ENCODE peak calls at places on chromosomes 11 and 22, in six cellular contexts. R is ovary, G is right lobe of liver, T is hepatocyte, Y is dorsolateral prefrontal cortex, J is HL-60. M is an unnamed sample.

GRCh38 chr11:128324051-128324481 is 263.3 kb downstream of the ETS1 start:
- DNase-seq in J (no peak), G (no peak), Y (no peak), R (no peak), T (no peak), M (no peak)

GRCh38 chr22:47484960-47485571 is 722.6 kb downstream of the TBC1D22A start:
- DNase-seq in G (no peak), J (no peak), Y (no peak), R (no peak), T (no peak), M (no peak)

GRCh38 chr11:74680703-74681531 is 50.3 kb downstream of the CHRDL2 start:
- DNase-seq in J (no peak), T (no peak), G (no peak), Y (no peak), R (peak), M (no peak)

GRCh38 chr11:11083441-11083840 is 225.6 kb upstream of the ZBED5 start:
- DNase-seq in J (no peak), R (no peak), T (no peak), Y (no peak), G (no peak), M (no peak)

GRCh38 chr11:19519912-19520641 is 192.6 kb upstream of the NAV2 start:
- DNase-seq in T (peak), R (peak), J (no peak), Y (no peak), G (no peak), M (no peak)

GRCh38 chr11:11253487-11253886 is 99.6 kb downstream of the CSNK2A3 start:
- DNase-seq in T (no peak), R (no peak), J (no peak), Y (no peak), G (no peak), M (no peak)

GRCh38 chr11:46642627-46643335 is 25.4 kb downstream of the ATG13 start:
- DNase-seq in J (no peak), G (no peak), T (no peak), Y (no peak), R (no peak), M (no peak)

GRCh38 chr11:122853971-122854446 is 15.7 kb downstream of the CRTAM start:
- DNase-seq in J (peak), T (peak), R (peak), Y (peak), G (no peak), M (peak)

GRCh38 chr22:29524440-29525191 is 28.9 kb downstream of the THOC5 start:
- DNase-seq in J (peak), G (no peak), T (peak), Y (no peak), R (peak), M (peak)

GRCh38 chr22:19797086-19797485 is 36.5 kb downstream of the TBX1 start:
- DNase-seq in T (no peak), Y (no peak), J (no peak), R (no peak), G (peak), M (no peak)

GRCh38 chr11:3905080-3905953 is 49.9 kb downstream of the STIM1 start:
- DNase-seq in G (no peak), J (peak), T (peak), R (no peak), Y (no peak), M (peak)

GRCh38 chr11:61728940-61729219 is 23.6 kb upstream of the MYRF start:
- DNase-seq in R (no peak), G (no peak), T (no peak), J (no peak), Y (no peak), M (peak)

GRCh38 chr22:45450931-45451651 is 37.6 kb downstream of the RIBC2 start:
- DNase-seq in Y (no peak), R (no peak), J (no peak), G (no peak), T (peak), M (peak)

GRCh38 chr22:37228106-37229011 is 15.7 kb downstream of the RAC2 start:
- DNase-seq in T (peak), Y (peak), R (no peak), J (peak), G (no peak), M (no peak)

GRCh38 chr11:12413141-12414055 is 36.0 kb downstream of the PARVA start:
- DNase-seq in R (no peak), G (no peak), Y (no peak), T (no peak), J (no peak), M (no peak)

GRCh38 chr11:46529928-46530574 is 63.8 kb downstream of the AMBRA1 start:
- DNase-seq in G (no peak), J (no peak), R (no peak), T (no peak), Y (no peak), M (no peak)

GRCh38 chr11:19673924-19674390 is 38.7 kb upstream of the NAV2 start:
- DNase-seq in R (peak), J (no peak), G (no peak), Y (peak), T (peak), M (peak)

GRCh38 chr11:103170865-103171264 is 61.6 kb downstream of the DYNC2H1 start:
- DNase-seq in G (no peak), J (no peak), T (no peak), R (no peak), Y (no peak), M (peak)

GRCh38 chr11:79167510-79168188 is 273.2 kb downstream of the TENM4 start:
- DNase-seq in J (no peak), G (no peak), Y (peak), T (no peak), R (no peak), M (no peak)

GRCh38 chr11:12278766-12279671 is 98.4 kb upstream of the PARVA start:
- DNase-seq in R (no peak), Y (no peak), T (peak), J (no peak), G (no peak), M (no peak)

GRCh38 chr11:59556115-59556882 is 45.0 kb downstream of the OR4D9 start:
- DNase-seq in J (peak), G (no peak), Y (peak), R (peak), T (peak), M (peak)

GRCh38 chr11:64767344-64768299 is 7.8 kb upstream of the PYGM start:
- DNase-seq in J (peak), R (peak), T (peak), G (no peak), Y (peak), M (peak)

GRCh38 chr11:123091541-123091940 is 29.6 kb upstream of the HSPA8 start:
- DNase-seq in T (no peak), G (no peak), J (no peak), R (no peak), Y (no peak), M (no peak)

GRCh38 chr11:100719362-100719761 is 32.3 kb downstream of the ARHGAP42 start:
- DNase-seq in G (no peak), J (no peak), R (no peak), Y (no peak), T (peak), M (peak)

GRCh38 chr11:72347691-72348090 is 86.6 kb downstream of the CLPB start:
- DNase-seq in J (peak), G (no peak), T (no peak), Y (no peak), R (no peak), M (no peak)

GRCh38 chr11:58286249-58286648 is 18.2 kb upstream of the OR10W1 start:
- DNase-seq in G (no peak), J (peak), T (peak), Y (no peak), R (no peak), M (peak)

GRCh38 chr22:50301581-50301991 is 5.9 kb downstream of the PLXNB2 start:
- DNase-seq in R (peak), J (no peak), G (no peak), T (peak), Y (no peak), M (peak)

GRCh38 chr11:69750108-69750850 is 24.9 kb downstream of the FGF4 start:
- DNase-seq in J (no peak), G (no peak), Y (no peak), T (no peak), R (no peak), M (no peak)

GRCh38 chr11:96014234-96014633 is 90.3 kb upstream of the MTMR2 start:
- DNase-seq in T (no peak), Y (no peak), J (peak), R (no peak), G (no peak), M (peak)

GRCh38 chr11:33419956-33420355 is 162.8 kb downstream of the HIPK3 start:
- DNase-seq in G (no peak), T (no peak), J (no peak), Y (no peak), R (no peak), M (no peak)

GRCh38 chr11:9943346-9944110 is 279.7 kb downstream of the SWAP70 start:
- DNase-seq in J (no peak), G (no peak), T (no peak), Y (no peak), R (no peak), M (peak)

GRCh38 chr11:69312418-69313399 is 18.8 kb downstream of the MYEOV start:
- DNase-seq in G (no peak), R (no peak), J (no peak), T (no peak), Y (no peak), M (peak)

GRCh38 chr11:107719557-107720304 is 7.9 kb upstream of the SLN start:
- DNase-seq in T (no peak), J (no peak), R (no peak), Y (no peak), G (no peak), M (peak)

GRCh38 chr11:126169291-126169690 is 42.2 kb downstream of the RPUSD4 start:
- DNase-seq in Y (no peak), J (no peak), G (no peak), T (no peak), R (no peak), M (no peak)

GRCh38 chr11:10454902-10455631 is at the start of gene AMPD3:
- DNase-seq in G (no peak), R (peak), T (peak), J (peak), Y (no peak), M (peak)

GRCh38 chr22:46065733-46066454 is 84.4 kb upstream of the PPARA start:
- DNase-seq in R (no peak), G (no peak), J (no peak), T (no peak), Y (no peak), M (peak)

GRCh38 chr11:76233936-76234703 is 27.8 kb upstream of the WNT11 start:
- DNase-seq in J (peak), R (peak), T (peak), Y (peak), G (no peak), M (peak)

GRCh38 chr22:29621761-29622526 is 18.5 kb downstream of the NF2 start:
- DNase-seq in T (peak), G (no peak), J (peak), R (no peak), Y (no peak), M (peak)

GRCh38 chr11:111843659-111844058 is 27.7 kb downstream of the ALG9 start:
- DNase-seq in J (no peak), Y (no peak), T (no peak), R (no peak), G (no peak), M (no peak)
- H3K4me3 ChIP-seq in J (no peak), Y (no peak), T (no peak), R (no peak), G (no peak), M (no peak)

GRCh38 chr22:17095538-17095937 is 10.7 kb downstream of the IL17RA start:
- DNase-seq in G (no peak), Y (no peak), J (no peak), T (no peak), R (no peak), M (peak)
- TF ChIP-seq CTCF in G (no peak), Y (no peak), J (no peak), T (no peak), R (no peak), M (peak)

DNA sequence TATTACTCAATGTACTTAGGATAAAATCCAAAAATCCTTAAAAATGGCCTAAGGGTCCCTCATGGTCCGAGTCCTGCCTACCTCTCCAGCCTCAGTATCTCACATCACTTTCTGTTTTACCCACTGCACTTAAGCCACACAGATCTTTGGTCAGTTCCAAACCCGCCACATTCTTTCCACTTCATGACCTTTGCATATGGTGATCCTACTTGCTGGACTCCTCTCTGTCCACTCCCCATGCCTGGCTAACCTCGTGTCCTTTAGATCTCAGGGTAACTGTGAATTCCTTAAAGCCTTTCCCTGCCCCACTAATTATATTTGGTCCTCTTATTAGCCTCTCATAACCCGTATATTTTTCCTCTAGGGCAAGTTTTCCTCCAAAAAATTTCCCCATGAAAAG is 1.2 kb downstream of the NUP160 start:
- DNase-seq in G (no peak), R (no peak), J (no peak), T (no peak), Y (no peak), M (no peak)
- H3K4me3 ChIP-seq in G (no peak), R (no peak), J (peak), T (peak), Y (peak), M (no peak)

GRCh38 chr11:405323-405975 is 9.3 kb downstream of the SIGIRR start:
- DNase-seq in R (peak), Y (no peak), J (no peak), G (peak), T (no peak), M (peak)
- TF ChIP-seq CTCF in R (no peak), Y (no peak), J (no peak), G (peak), T (no peak), M (no peak)

DNA sequence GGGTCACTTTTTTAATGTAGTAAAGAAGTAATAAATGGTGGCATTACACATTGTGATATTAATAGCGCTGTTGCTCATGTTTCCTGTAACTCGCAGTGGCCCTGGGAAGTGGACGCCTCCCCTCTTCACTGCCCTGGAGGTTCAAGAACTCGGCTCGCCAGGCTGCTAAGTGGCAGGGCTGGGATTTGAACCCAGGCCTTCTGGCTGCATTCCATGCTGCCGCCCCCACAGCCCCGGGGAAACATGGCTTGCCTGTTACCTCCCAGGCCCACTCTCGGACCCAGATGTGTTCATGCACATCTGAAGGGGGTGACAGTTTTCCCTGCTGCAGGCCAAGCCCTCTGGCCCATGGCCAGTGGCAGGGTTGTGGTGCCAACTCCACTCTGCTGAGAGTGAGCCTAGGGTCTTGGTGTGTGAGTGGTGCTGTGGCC is 25.0 kb upstream of the MGAT3 start:
- DNase-seq in T (peak), Y (no peak), J (no peak), G (peak), R (no peak), M (peak)
- H3K4me3 ChIP-seq in T (no peak), Y (no peak), J (no peak), G (no peak), R (no peak), M (no peak)

GRCh38 chr11:124807201-124807600 is 7.0 kb upstream of the MSANTD2 start:
- DNase-seq in R (no peak), Y (no peak), J (no peak), T (no peak), G (no peak), M (no peak)

GRCh38 chr11:124804884-124805283 is 4.7 kb upstream of the MSANTD2 start:
- DNase-seq in G (no peak), T (no peak), J (no peak), R (no peak), Y (no peak), M (no peak)

GRCh38 chr11:124811423-124812125 is 11.4 kb upstream of the MSANTD2 start:
- DNase-seq in Y (no peak), R (no peak), T (no peak), J (no peak), G (no peak), M (no peak)

GRCh38 chr11:124812876-124813275 is 12.7 kb upstream of the MSANTD2 start:
- DNase-seq in T (no peak), G (no peak), R (no peak), J (no peak), Y (no peak), M (peak)

DNA sequence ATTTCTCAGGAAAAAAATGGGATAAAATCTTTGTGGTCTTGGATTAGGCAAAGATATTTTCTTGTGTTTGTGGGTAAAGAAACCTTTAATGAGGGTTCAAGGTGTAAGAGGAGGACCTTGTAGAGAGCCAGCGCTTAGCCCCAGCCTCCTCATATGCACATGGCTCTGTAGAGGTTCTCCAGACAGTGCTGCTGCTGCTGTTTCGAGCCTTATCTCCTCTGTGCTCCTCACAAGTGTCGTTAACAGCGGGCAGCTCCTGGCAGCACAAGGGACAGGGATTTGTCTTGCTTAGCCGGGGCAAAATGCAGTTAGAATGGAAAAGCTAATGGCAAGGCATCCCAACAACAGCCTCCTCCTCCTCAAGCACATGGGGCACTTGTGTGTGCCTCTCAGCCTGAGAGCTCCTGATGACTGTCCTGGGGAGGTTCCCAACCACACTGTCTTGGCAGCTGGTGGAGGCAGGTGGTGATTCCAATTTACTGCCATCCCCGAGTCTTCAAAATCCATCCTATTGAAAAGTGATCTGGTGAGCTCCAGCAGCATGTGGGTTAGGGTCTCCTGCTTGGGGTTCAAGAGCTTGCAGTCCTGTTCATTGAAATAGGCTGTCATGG is 7.6 kb upstream of the MSANTD2 start:
- DNase-seq in R (no peak), G (no peak), J (no peak), Y (no peak), T (no peak), M (no peak)
- TF ChIP-seq CTCF in R (no peak), G (no peak), J (no peak), Y (no peak), T (no peak), M (no peak)

GRCh38 chr22:42437488-42438292 is 5.5 kb upstream of the NFAM1 start:
- DNase-seq in J (peak), Y (peak), G (peak), R (peak), T (peak), M (peak)

GRCh38 chr22:42440728-42441127 is 8.5 kb upstream of the NFAM1 start:
- DNase-seq in J (no peak), T (no peak), R (no peak), Y (no peak), G (no peak), M (no peak)

GRCh38 chr22:42438293-42438650 is 6.1 kb upstream of the NFAM1 start:
- DNase-seq in R (no peak), J (no peak), Y (no peak), T (no peak), G (no peak), M (no peak)

GRCh38 chr22:42439821-42440674 is 7.8 kb upstream of the NFAM1 start:
- DNase-seq in J (peak), Y (no peak), R (peak), G (no peak), T (no peak), M (peak)

DNA sequence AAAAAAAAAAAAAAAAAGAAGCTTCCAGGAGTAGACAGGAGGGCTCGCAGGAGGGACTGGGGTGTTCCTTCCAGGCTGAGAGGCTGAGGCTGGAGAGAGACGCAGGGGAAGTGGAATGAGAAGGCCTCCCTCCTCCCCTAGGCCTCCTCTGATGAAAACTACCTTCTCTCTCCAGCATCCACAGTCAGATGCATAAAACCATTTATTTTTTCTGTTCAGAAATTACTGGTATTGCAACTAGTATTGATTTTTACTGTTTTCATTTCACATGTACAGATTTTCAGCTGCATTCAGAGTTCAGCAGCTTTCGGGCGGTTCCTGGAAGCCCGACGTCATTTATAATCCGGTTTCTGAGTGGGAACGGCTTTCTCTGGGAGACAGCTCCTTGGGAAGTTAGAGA is 6.8 kb upstream of the NFAM1 start:
- DNase-seq in G (no peak), Y (no peak), J (no peak), R (no peak), T (no peak), M (no peak)
- H3K4me3 ChIP-seq in G (no peak), Y (no peak), J (no peak), R (no peak), T (no peak), M (no peak)

DNA sequence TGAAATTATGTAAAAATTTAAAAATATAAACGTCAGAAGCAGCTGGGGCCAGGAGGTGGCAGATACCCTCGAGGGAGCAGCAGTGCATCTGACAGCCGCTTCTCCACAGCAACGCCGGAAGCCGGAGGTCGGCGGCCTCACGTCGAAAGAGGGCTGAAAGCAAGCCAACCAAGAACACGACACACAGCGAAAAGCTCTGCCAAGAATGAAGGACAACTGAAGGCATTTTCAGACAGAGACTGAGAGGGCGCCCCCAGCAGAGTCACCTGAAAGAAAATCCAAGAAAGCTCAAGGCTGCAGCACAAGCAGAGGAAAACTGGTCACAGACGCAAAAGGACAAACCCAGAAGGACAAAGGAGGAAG is 34.4 kb upstream of the MOB2 start:
- DNase-seq in G (no peak), R (no peak), Y (no peak), T (no peak), J (no peak), M (no peak)
- TF ChIP-seq CTCF in G (no peak), R (no peak), Y (no peak), T (no peak), J (no peak), M (no peak)

M was measured in cardiac fibroblast.